ENCODE peak calls at places on chromosomes 6 and 20, in eight cellular contexts. One of them, this sample, is unnamed.

GRCh38 chr6:140269766-140270165 is 895.3 kb upstream of the CITED2 start:
- DNase-seq in AG10803: peak
- DNase-seq in CD8-positive, alpha-beta memory T cell: no peak
- DNase-seq in stomach: no peak
- DNase-seq in esophagus squamous epithelium: no peak
- DNase-seq in mesendoderm: no peak
- DNase-seq in ovary: no peak
- DNase-seq in lower lobe of right lung: no peak
- DNase-seq in this sample: peak

GRCh38 chr20:17655865-17656489 is 26.1 kb downstream of the RRBP1 start:
- DNase-seq in AG10803: peak
- DNase-seq in CD8-positive, alpha-beta memory T cell: no peak
- DNase-seq in stomach: no peak
- DNase-seq in esophagus squamous epithelium: no peak
- DNase-seq in mesendoderm: peak
- DNase-seq in ovary: no peak
- DNase-seq in lower lobe of right lung: no peak
- DNase-seq in this sample: peak

GRCh38 chr6:135423649-135424128 is 73.9 kb downstream of the AHI1 start:
- DNase-seq in AG10803: peak
- DNase-seq in CD8-positive, alpha-beta memory T cell: peak
- DNase-seq in stomach: no peak
- DNase-seq in esophagus squamous epithelium: no peak
- DNase-seq in mesendoderm: peak
- DNase-seq in ovary: no peak
- DNase-seq in lower lobe of right lung: no peak
- DNase-seq in this sample: peak

GRCh38 chr6:83188501-83188900 is 4.6 kb downstream of the PGM3 start:
- DNase-seq in AG10803: no peak
- DNase-seq in CD8-positive, alpha-beta memory T cell: no peak
- DNase-seq in stomach: no peak
- DNase-seq in esophagus squamous epithelium: no peak
- DNase-seq in mesendoderm: peak
- DNase-seq in ovary: no peak
- DNase-seq in lower lobe of right lung: no peak
- DNase-seq in this sample: no peak

GRCh38 chr6:44388135-44388487 is 605 bp downstream of the CDC5L start:
- DNase-seq in AG10803: peak
- DNase-seq in CD8-positive, alpha-beta memory T cell: no peak
- DNase-seq in stomach: no peak
- DNase-seq in esophagus squamous epithelium: no peak
- DNase-seq in mesendoderm: peak
- DNase-seq in ovary: no peak
- DNase-seq in lower lobe of right lung: no peak
- DNase-seq in this sample: no peak

GRCh38 chr6:16602035-16602434 is 159.2 kb downstream of the ATXN1 start:
- DNase-seq in AG10803: no peak
- DNase-seq in CD8-positive, alpha-beta memory T cell: no peak
- DNase-seq in stomach: no peak
- DNase-seq in esophagus squamous epithelium: no peak
- DNase-seq in mesendoderm: no peak
- DNase-seq in ovary: no peak
- DNase-seq in lower lobe of right lung: no peak
- DNase-seq in this sample: peak

GRCh38 chr6:130055271-130055670 is 36.9 kb downstream of the L3MBTL3 start:
- DNase-seq in AG10803: no peak
- DNase-seq in CD8-positive, alpha-beta memory T cell: no peak
- DNase-seq in stomach: no peak
- DNase-seq in esophagus squamous epithelium: no peak
- DNase-seq in mesendoderm: no peak
- DNase-seq in ovary: no peak
- DNase-seq in lower lobe of right lung: no peak
- DNase-seq in this sample: no peak

GRCh38 chr6:31822038-31822821 is 5.3 kb upstream of the HSPA1B start:
- DNase-seq in AG10803: peak
- DNase-seq in CD8-positive, alpha-beta memory T cell: peak
- DNase-seq in stomach: peak
- DNase-seq in esophagus squamous epithelium: peak
- DNase-seq in mesendoderm: peak
- DNase-seq in ovary: peak
- DNase-seq in lower lobe of right lung: peak
- DNase-seq in this sample: peak

GRCh38 chr6:105326216-105326615 is 76.7 kb downstream of the PREP start:
- DNase-seq in AG10803: peak
- DNase-seq in CD8-positive, alpha-beta memory T cell: no peak
- DNase-seq in stomach: peak
- DNase-seq in esophagus squamous epithelium: no peak
- DNase-seq in mesendoderm: no peak
- DNase-seq in ovary: no peak
- DNase-seq in lower lobe of right lung: no peak
- DNase-seq in this sample: no peak

GRCh38 chr6:49001856-49002255 is 461.2 kb downstream of the MMUT start:
- DNase-seq in AG10803: peak
- DNase-seq in CD8-positive, alpha-beta memory T cell: no peak
- DNase-seq in stomach: no peak
- DNase-seq in esophagus squamous epithelium: no peak
- DNase-seq in mesendoderm: no peak
- DNase-seq in ovary: no peak
- DNase-seq in lower lobe of right lung: no peak
- DNase-seq in this sample: no peak

GRCh38 chr20:10505320-10506226 is 70.5 kb downstream of the SLX4IP start:
- DNase-seq in AG10803: peak
- DNase-seq in CD8-positive, alpha-beta memory T cell: no peak
- DNase-seq in stomach: no peak
- DNase-seq in esophagus squamous epithelium: no peak
- DNase-seq in mesendoderm: no peak
- DNase-seq in ovary: no peak
- DNase-seq in lower lobe of right lung: no peak
- DNase-seq in this sample: no peak

GRCh38 chr20:62301111-62301668 is 1.6 kb upstream of the ADRM1 start:
- DNase-seq in AG10803: no peak
- DNase-seq in CD8-positive, alpha-beta memory T cell: no peak
- DNase-seq in stomach: no peak
- DNase-seq in esophagus squamous epithelium: no peak
- DNase-seq in mesendoderm: no peak
- DNase-seq in ovary: peak
- DNase-seq in lower lobe of right lung: no peak
- DNase-seq in this sample: no peak
- H3K4me3 ChIP-seq in AG10803: no peak
- H3K4me3 ChIP-seq in CD8-positive, alpha-beta memory T cell: no peak
- H3K4me3 ChIP-seq in stomach: no peak
- H3K4me3 ChIP-seq in esophagus squamous epithelium: no peak
- H3K4me3 ChIP-seq in mesendoderm: no peak
- H3K4me3 ChIP-seq in ovary: no peak
- H3K4me3 ChIP-seq in lower lobe of right lung: no peak
- H3K4me3 ChIP-seq in this sample: no peak

DNA sequence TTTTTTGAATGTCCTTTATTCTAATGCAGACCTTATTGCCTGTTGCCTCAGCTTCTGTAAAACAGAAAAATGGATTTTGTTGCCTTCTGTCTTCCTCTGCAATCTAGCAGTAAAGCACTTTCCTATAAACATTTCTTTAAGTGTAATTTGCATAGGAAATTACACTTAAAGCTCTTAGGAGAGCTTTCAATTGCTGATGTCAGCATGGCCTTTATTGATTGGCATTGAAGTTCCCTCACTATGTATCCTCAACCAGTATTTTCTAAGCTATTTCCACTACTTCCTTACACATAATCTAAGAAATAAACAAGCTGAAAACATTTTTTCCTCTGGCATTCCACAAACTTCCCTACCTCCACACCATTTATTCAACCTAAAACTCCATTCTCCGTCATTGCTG is 22.3 kb downstream of the ADGRG6 start:
- DNase-seq in AG10803: no peak
- DNase-seq in CD8-positive, alpha-beta memory T cell: no peak
- DNase-seq in stomach: no peak
- DNase-seq in esophagus squamous epithelium: no peak
- DNase-seq in mesendoderm: no peak
- DNase-seq in ovary: no peak
- DNase-seq in lower lobe of right lung: no peak
- DNase-seq in this sample: no peak
- H3K4me3 ChIP-seq in AG10803: no peak
- H3K4me3 ChIP-seq in CD8-positive, alpha-beta memory T cell: no peak
- H3K4me3 ChIP-seq in stomach: no peak
- H3K4me3 ChIP-seq in esophagus squamous epithelium: no peak
- H3K4me3 ChIP-seq in mesendoderm: no peak
- H3K4me3 ChIP-seq in ovary: no peak
- H3K4me3 ChIP-seq in lower lobe of right lung: no peak
- H3K4me3 ChIP-seq in this sample: no peak

DNA sequence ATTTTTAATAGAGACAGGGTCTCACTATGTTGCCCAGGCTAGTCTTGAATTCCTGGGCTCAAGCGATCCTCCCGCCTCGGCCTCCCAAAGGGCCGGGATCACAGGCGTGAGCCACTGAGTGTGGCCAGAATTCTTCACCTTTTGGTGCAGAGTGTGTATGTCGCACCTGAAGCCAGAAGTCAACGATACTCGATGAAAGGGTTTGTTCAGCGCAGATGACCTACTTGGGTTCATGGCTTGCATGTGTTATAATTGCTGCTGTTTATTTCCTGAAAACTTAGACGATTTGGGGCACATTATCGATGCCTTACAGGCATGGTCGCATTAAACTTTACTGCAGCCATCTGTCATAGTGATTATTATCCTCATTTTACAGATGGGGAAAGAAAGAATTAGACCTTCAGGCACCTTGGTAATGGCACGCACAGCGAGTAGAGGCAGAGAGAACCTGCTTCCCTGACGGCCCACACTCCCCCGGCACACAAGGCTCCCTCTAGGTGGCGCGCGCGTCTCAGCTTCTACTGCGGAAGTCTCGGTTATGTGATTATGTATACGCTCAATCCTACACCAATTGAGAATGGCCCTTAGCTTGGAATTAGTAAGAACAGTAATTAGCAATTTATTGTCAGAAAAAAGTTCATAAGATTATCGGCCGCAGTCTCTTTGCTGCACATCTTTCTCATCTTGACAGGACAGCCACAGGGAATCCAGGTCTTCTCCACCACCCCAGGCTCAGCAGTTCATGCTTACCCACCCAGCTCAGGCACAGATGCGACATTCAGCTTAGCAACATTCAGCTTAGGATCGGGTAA is 212.8 kb upstream of the PROKR2 start:
- DNase-seq in AG10803: peak
- DNase-seq in CD8-positive, alpha-beta memory T cell: peak
- DNase-seq in stomach: peak
- DNase-seq in esophagus squamous epithelium: peak
- DNase-seq in mesendoderm: peak
- DNase-seq in ovary: peak
- DNase-seq in lower lobe of right lung: peak
- DNase-seq in this sample: peak
- H3K4me3 ChIP-seq in AG10803: no peak
- H3K4me3 ChIP-seq in CD8-positive, alpha-beta memory T cell: peak
- H3K4me3 ChIP-seq in stomach: no peak
- H3K4me3 ChIP-seq in esophagus squamous epithelium: no peak
- H3K4me3 ChIP-seq in mesendoderm: no peak
- H3K4me3 ChIP-seq in ovary: no peak
- H3K4me3 ChIP-seq in lower lobe of right lung: no peak
- H3K4me3 ChIP-seq in this sample: no peak

GRCh38 chr6:39791850-39792500 is at the start of gene DAAM2:
- DNase-seq in AG10803: peak
- DNase-seq in CD8-positive, alpha-beta memory T cell: no peak
- DNase-seq in stomach: peak
- DNase-seq in esophagus squamous epithelium: no peak
- DNase-seq in mesendoderm: peak
- DNase-seq in ovary: peak
- DNase-seq in lower lobe of right lung: peak
- DNase-seq in this sample: no peak
- H3K4me3 ChIP-seq in AG10803: peak
- H3K4me3 ChIP-seq in CD8-positive, alpha-beta memory T cell: no peak
- H3K4me3 ChIP-seq in stomach: peak
- H3K4me3 ChIP-seq in esophagus squamous epithelium: peak
- H3K4me3 ChIP-seq in mesendoderm: peak
- H3K4me3 ChIP-seq in ovary: peak
- H3K4me3 ChIP-seq in lower lobe of right lung: peak
- H3K4me3 ChIP-seq in this sample: no peak

GRCh38 chr20:20977786-20978185 is 128.4 kb downstream of the LINC00237 start:
- DNase-seq in AG10803: no peak
- DNase-seq in CD8-positive, alpha-beta memory T cell: no peak
- DNase-seq in stomach: no peak
- DNase-seq in esophagus squamous epithelium: no peak
- DNase-seq in mesendoderm: no peak
- DNase-seq in ovary: no peak
- DNase-seq in lower lobe of right lung: no peak
- DNase-seq in this sample: no peak

DNA sequence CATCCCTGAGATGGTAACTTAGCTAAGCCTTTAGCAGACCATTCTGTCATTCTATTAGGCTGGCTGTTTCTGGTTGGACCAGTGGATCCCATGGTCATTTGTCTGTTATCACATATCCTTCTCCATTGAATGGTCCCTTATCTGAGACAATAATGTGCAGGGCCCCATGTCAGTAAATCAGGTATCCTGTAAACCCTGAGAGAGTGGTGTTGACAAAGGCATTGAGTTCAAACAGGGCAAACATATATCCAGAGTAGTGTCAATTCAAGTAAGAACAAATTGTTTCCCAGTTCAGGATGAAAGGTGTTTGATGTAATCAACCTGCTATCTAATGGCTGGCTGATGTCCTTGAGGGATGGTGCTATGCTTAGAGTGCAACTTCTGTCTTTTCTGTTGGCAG is 126.2 kb downstream of the LINC00237 start:
- DNase-seq in AG10803: no peak
- DNase-seq in CD8-positive, alpha-beta memory T cell: no peak
- DNase-seq in stomach: no peak
- DNase-seq in esophagus squamous epithelium: no peak
- DNase-seq in mesendoderm: no peak
- DNase-seq in ovary: no peak
- DNase-seq in lower lobe of right lung: no peak
- DNase-seq in this sample: no peak
- H3K4me3 ChIP-seq in AG10803: no peak
- H3K4me3 ChIP-seq in CD8-positive, alpha-beta memory T cell: no peak
- H3K4me3 ChIP-seq in stomach: no peak
- H3K4me3 ChIP-seq in esophagus squamous epithelium: no peak
- H3K4me3 ChIP-seq in mesendoderm: no peak
- H3K4me3 ChIP-seq in ovary: no peak
- H3K4me3 ChIP-seq in lower lobe of right lung: no peak
- H3K4me3 ChIP-seq in this sample: no peak

GRCh38 chr20:5797165-5797564 is 47.0 kb downstream of the SHLD1 start:
- DNase-seq in AG10803: no peak
- DNase-seq in CD8-positive, alpha-beta memory T cell: no peak
- DNase-seq in stomach: no peak
- DNase-seq in esophagus squamous epithelium: no peak
- DNase-seq in mesendoderm: no peak
- DNase-seq in ovary: no peak
- DNase-seq in lower lobe of right lung: no peak
- DNase-seq in this sample: no peak
- H3K4me3 ChIP-seq in AG10803: no peak
- H3K4me3 ChIP-seq in CD8-positive, alpha-beta memory T cell: no peak
- H3K4me3 ChIP-seq in stomach: no peak
- H3K4me3 ChIP-seq in esophagus squamous epithelium: no peak
- H3K4me3 ChIP-seq in mesendoderm: no peak
- H3K4me3 ChIP-seq in ovary: no peak
- H3K4me3 ChIP-seq in lower lobe of right lung: no peak
- H3K4me3 ChIP-seq in this sample: no peak

This sample was measured in GM12865.